ENCODE peak calls at places on chromosomes 2 and 18, in seven cellular contexts. Q is IMR-90, U is lower leg skin, Y is mammary epithelial cell, T is upper lobe of left lung, C is transverse colon, V is aorta. G is an unnamed sample.

GRCh38 chr2:128275498-128276045 is 43.1 kb downstream of the HS6ST1 start:
- DNase-seq in Q (no peak), U (no peak), Y (no peak), T (no peak), C (no peak), V (no peak), G (no peak)

GRCh38 chr2:89841476-89841840 is 1150.0 kb downstream of the RPIA start:
- DNase-seq in Q (no peak), U (no peak), Y (no peak), T (no peak), C (no peak), V (no peak), G (no peak)

GRCh38 chr2:79935771-79936657 is 368.5 kb downstream of the LRRTM1 start:
- DNase-seq in Q (peak; percentile 84), U (no peak), Y (peak; percentile 23), T (no peak), C (peak; percentile 48), V (no peak), G (peak; percentile 30)

GRCh38 chr18:69969491-69969890 is 21.8 kb upstream of the CD226 start:
- DNase-seq in Q (no peak), U (no peak), Y (no peak), T (no peak), C (no peak), V (no peak), G (peak; percentile 36)

GRCh38 chr2:25606892-25607291 is 66.5 kb downstream of the DTNB start:
- DNase-seq in Q (peak; percentile 41), U (no peak), Y (peak; percentile 28), T (no peak), C (no peak), V (no peak), G (no peak)

GRCh38 chr2:58875462-58875861 is 634.3 kb upstream of the FANCL start:
- DNase-seq in Q (no peak), U (no peak), Y (no peak), T (no peak), C (no peak), V (no peak), G (no peak)

GRCh38 chr2:136381722-136382633 is 264.0 kb upstream of the CXCR4 start:
- DNase-seq in Q (no peak), U (no peak), Y (no peak), T (no peak), C (peak; percentile 71), V (no peak), G (no peak)

GRCh38 chr2:71575966-71576365 is 122.6 kb downstream of the DYSF start:
- DNase-seq in Q (no peak), U (no peak), Y (no peak), T (no peak), C (no peak), V (no peak), G (no peak)

GRCh38 chr2:240425697-240426096 is 9.8 kb upstream of the GPC1 start:
- DNase-seq in Q (no peak), U (no peak), Y (no peak), T (no peak), C (no peak), V (no peak), G (no peak)

GRCh38 chr18:76486029-76486428 is 9.0 kb downstream of the ZNF516 start:
- DNase-seq in Q (no peak), U (no peak), Y (no peak), T (no peak), C (no peak), V (no peak), G (no peak)

DNA sequence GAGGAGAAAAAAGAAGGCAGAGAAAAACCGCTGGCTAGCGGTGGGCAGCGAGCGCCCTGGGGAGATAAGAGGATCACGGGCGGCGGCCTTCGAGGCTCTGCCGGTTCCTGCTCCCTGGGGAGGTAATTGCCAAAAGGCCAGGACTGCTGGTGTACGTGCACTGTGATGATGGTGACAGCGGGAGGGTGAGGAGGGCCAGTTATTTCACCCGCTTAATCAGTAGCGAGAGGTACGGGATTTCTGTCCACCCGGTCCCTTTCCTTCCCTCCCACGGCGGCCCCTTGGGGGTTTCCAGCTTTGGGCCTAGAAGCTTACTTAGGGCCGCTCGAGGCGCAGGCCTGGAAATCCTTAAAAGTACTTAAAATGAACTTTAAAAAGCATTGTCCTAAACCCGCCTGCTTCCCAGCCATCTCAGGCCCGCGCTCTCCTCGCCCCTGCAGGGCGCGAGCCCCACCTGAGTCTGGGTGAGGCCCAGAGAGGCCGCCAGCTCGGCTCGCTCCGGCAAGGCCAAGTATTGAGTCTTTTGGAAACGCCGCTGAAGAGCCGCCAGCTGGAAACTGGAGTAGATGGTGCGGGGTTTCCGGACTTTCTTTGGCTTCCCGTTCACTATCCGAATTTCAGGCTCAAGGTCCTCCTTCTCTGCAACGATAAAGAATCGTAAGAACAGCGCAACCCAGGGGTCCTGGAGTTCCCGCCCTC is 1.5 kb downstream of the DLX2 start:
- DNase-seq in Q (no peak), U (no peak), Y (no peak), T (peak; percentile 68), C (no peak), V (peak; percentile 72), G (no peak)
- H3K4me3 ChIP-seq in Q (no peak overlapping the region), U (no peak overlapping the region), Y (peak overlapping the region; percentile 57), T (no peak overlapping the region), C (no peak overlapping the region), V (no peak overlapping the region), G (peak overlapping the region; percentile 63)

GRCh38 chr2:211845346-211846030 is 693.1 kb downstream of the ERBB4 start:
- DNase-seq in Q (no peak), U (no peak), Y (no peak), T (no peak), C (no peak), V (no peak), G (no peak)

GRCh38 chr2:211846714-211847113 is 691.9 kb downstream of the ERBB4 start:
- DNase-seq in Q (no peak), U (no peak), Y (no peak), T (no peak), C (no peak), V (no peak), G (no peak)

DNA sequence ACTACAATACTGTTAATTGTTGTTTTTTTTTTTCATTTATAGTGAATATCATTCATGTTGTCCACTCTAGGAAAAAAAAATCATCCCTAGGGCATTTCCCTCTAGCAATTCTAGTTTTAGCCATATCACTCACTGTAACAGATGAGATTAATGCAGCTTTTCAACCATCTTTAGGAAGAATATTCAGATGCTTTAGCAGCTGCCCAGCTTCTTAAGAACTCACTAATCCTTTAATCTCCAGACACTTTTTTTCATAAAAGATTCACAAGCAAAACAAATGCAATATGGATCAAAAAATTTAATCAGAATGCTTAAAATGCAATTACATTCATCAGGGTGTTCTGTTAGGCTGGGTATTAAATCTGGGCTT is 692.6 kb downstream of the ERBB4 start:
- DNase-seq in Q (no peak), U (no peak), Y (no peak), T (no peak), C (no peak), V (no peak), G (no peak)
- H3K4me3 ChIP-seq in Q (no peak overlapping the region), U (no peak overlapping the region), Y (no peak overlapping the region), T (no peak overlapping the region), C (no peak overlapping the region), V (no peak overlapping the region), G (no peak overlapping the region)

DNA sequence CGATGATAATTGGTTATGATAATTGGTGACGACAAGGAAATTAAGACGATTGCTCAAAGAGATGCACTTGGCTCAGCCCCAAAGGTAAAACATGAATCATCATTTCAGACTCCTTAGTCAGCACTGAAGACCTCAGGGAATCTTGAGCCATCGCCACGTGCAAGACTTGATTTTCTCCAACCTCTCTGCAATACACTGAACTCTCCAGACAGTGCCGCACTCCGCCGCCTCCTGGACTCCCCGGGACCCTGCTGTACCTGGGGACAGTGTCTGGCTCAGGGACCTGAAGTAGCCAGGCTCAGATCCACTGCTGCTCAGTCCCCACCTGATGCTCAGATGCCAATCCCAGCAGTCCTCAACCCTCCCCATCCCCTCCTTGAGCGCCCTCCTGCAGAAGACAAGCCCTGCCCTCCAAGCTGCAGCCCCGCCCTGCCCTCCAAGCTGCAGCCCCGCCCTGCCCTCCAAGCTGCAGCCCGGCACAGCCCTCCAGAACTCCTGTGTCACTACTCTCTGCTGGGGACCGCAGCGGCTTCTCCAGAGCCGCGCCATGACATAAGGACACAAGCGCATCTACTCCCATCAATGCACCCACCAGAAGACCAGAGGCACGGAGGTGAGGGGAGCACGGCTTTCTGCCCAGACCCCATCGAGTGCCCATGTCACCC is 1.1 kb downstream of the TMEM18 start:
- DNase-seq in Q (peak; percentile 91), U (peak; percentile 79), Y (peak; percentile 88), T (no peak), C (peak; percentile 46), V (peak; percentile 81), G (peak; percentile 82)
- H3K4me3 ChIP-seq in Q (peak overlapping the region; percentile 70), U (peak overlapping the region; percentile 8), Y (peak overlapping the region; percentile 80), T (peak overlapping the region; percentile 68), C (peak overlapping the region; percentile 38), V (no peak overlapping the region), G (peak overlapping the region; percentile 69)

DNA sequence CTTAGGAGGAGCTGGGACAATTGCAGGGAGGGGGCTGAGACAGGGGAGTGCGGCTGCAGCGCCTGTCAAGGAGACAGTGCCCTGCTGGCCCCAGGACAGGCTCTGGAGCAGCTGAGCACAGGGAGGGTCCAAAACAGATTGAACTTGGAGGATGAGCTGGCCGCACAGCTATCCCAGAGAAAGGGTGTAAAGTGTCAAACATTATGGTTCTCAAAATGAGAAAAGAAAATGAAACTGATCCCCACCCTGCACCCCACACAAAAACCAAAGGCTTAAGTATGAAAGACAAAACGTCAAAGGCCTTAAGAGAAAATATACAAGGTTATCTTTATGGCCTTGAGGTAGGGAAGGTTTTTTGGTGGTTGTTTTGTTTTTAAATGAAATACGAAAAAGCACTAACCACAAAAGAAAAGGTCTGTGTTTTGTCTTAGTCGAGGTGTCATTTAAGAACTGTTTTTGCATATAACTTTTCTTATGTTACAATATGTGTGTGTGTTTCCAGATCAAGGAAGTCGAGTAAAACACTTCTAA is 111.8 kb downstream of the HDAC4 start:
- DNase-seq in Q (no peak), U (no peak), Y (no peak), T (no peak), C (peak; percentile 9), V (peak; percentile 36), G (no peak)
- H3K4me3 ChIP-seq in Q (no peak overlapping the region), U (no peak overlapping the region), Y (no peak overlapping the region), T (no peak overlapping the region), C (no peak overlapping the region), V (no peak overlapping the region), G (no peak overlapping the region)

GRCh38 chr2:45484965-45485364 is 126.1 kb downstream of the SRBD1 start:
- DNase-seq in Q (no peak), U (no peak), Y (no peak), T (no peak), C (no peak), V (no peak), G (no peak)
- H3K4me3 ChIP-seq in Q (no peak overlapping the region), U (no peak overlapping the region), Y (no peak overlapping the region), T (no peak overlapping the region), C (no peak overlapping the region), V (no peak overlapping the region), G (no peak overlapping the region)

GRCh38 chr2:72826156-72826477 is 284 bp upstream of the EXOC6B start:
- DNase-seq in Q (no peak), U (no peak), Y (no peak), T (no peak), C (no peak), V (no peak), G (no peak)
- H3K4me3 ChIP-seq in Q (no peak overlapping the region), U (no peak overlapping the region), Y (peak overlapping the region; percentile 76), T (peak overlapping the region; percentile 94), C (peak overlapping the region; percentile 65), V (no peak overlapping the region), G (peak overlapping the region; percentile 86)

GRCh38 chr2:68796306-68796905 is 61.8 kb downstream of the ARHGAP25 start:
- DNase-seq in Q (peak; percentile 18), U (no peak), Y (no peak), T (no peak), C (no peak), V (no peak), G (no peak)
- H3K4me3 ChIP-seq in Q (no peak overlapping the region), U (no peak overlapping the region), Y (no peak overlapping the region), T (peak overlapping the region; percentile 5), C (no peak overlapping the region), V (no peak overlapping the region), G (no peak overlapping the region)

GRCh38 chr18:498901-499300 is 1.6 kb downstream of the COLEC12 start:
- DNase-seq in Q (no peak), U (no peak), Y (no peak), T (no peak), C (no peak), V (no peak), G (no peak)
- H3K4me3 ChIP-seq in Q (peak overlapping the region; percentile 35), U (no peak overlapping the region), Y (no peak overlapping the region), T (peak overlapping the region; percentile 69), C (peak overlapping the region; percentile 40), V (peak overlapping the region; percentile 49), G (peak overlapping the region; percentile 53)

G was measured in skeletal muscle cell.